ENCODE peak calls at places on chromosomes 16 and 17, in ten cellular contexts. L, J, C, D, O, Q, W, P, V and S are unnamed samples.

GRCh38 chr17:61381537-61381936 is 18.1 kb upstream of the TBX2 start:
- DNase-seq in D (no peak), W (no peak), O (no peak), J (no peak), P (no peak), V (no peak), L (no peak), C (no peak), Q (no peak), S (no peak)

GRCh38 chr17:1720856-1721386 is 3.6 kb upstream of the WDR81 start:
- DNase-seq in C (no peak), W (peak; percentile 60), L (peak; percentile 43), D (peak; percentile 95), Q (peak; percentile 78), J (peak; percentile 78), P (peak; percentile 57), V (peak; percentile 26), O (peak; percentile 57), S (no peak)

GRCh38 chr16:57565461-57565860 is 23.0 kb downstream of the ADGRG5 start:
- DNase-seq in D (no peak), V (no peak), L (no peak), J (no peak), C (no peak), W (no peak), O (no peak), P (no peak), Q (no peak), S (no peak)

GRCh38 chr16:89357055-89357454 is 133.3 kb downstream of the ANKRD11 start:
- DNase-seq in V (no peak), J (no peak), C (no peak), D (peak; percentile 83), L (peak; percentile 38), P (no peak), W (no peak), O (peak; percentile 63), Q (no peak), S (no peak)

GRCh38 chr17:8581002-8581658 is 49.4 kb downstream of the MYH10 start:
- DNase-seq in D (no peak), L (peak; percentile 41), O (no peak), V (no peak), C (no peak), Q (no peak), W (no peak), P (peak; percentile 13), J (no peak), S (no peak)

GRCh38 chr17:40016692-40017000 is 1.4 kb downstream of the CSF3 start:
- DNase-seq in Q (no peak), P (no peak), W (no peak), L (no peak), C (no peak), O (no peak), V (no peak), D (no peak), J (no peak), S (no peak)

GRCh38 chr16:81597079-81597658 is 152.6 kb downstream of the CMIP start:
- DNase-seq in V (no peak), J (no peak), Q (no peak), D (no peak), O (no peak), W (no peak), L (no peak), P (peak; percentile 55), C (no peak), S (no peak)

GRCh38 chr17:72125226-72125651 is 4.4 kb downstream of the SOX9 start:
- DNase-seq in C (no peak), Q (peak; percentile 60), L (peak; percentile 79), W (no peak), J (no peak), D (peak; percentile 69), V (no peak), P (peak; percentile 37), O (no peak), S (no peak)

GRCh38 chr16:87363771-87364476 is 19.7 kb downstream of the FBXO31 start:
- DNase-seq in V (no peak), C (peak; percentile 42), P (peak; percentile 84), O (no peak), D (no peak), L (peak; percentile 85), Q (peak; percentile 70), J (no peak), W (no peak), S (no peak)

GRCh38 chr16:46691720-46692119 is 2.3 kb downstream of the ORC6 start:
- DNase-seq in D (no peak), V (no peak), O (no peak), L (no peak), J (no peak), Q (peak; percentile 15), P (peak; percentile 63), C (no peak), W (no peak), S (no peak)

GRCh38 chr17:44308865-44309264 is 464 bp downstream of the RUNDC3A start:
- DNase-seq in D (no peak), L (peak; percentile 46), P (no peak), Q (no peak), V (no peak), W (no peak), J (no peak), O (no peak), C (no peak), S (no peak)

GRCh38 chr17:42653179-42654124 is 5.6 kb upstream of the TUBG2 start:
- DNase-seq in L (no peak), P (peak; percentile 71), V (peak; percentile 35), J (peak; percentile 61), W (peak; percentile 87), O (no peak), Q (peak; percentile 68), C (peak; percentile 49), D (peak; percentile 90), S (no peak)

GRCh38 chr17:75877752-75878173 is 618 bp downstream of the TRIM47 start:
- DNase-seq in P (peak; percentile 46), V (peak; percentile 79), W (peak; percentile 91), J (peak; percentile 47), O (peak; percentile 68), D (peak; percentile 95), C (peak; percentile 74), L (peak; percentile 84), Q (peak; percentile 90), S (no peak)

GRCh38 chr17:74815067-74815466 is 38.9 kb upstream of the NAT9 start:
- DNase-seq in P (no peak), V (no peak), D (no peak), L (no peak), J (no peak), O (no peak), C (no peak), Q (no peak), W (no peak), S (no peak)

GRCh38 chr17:63331301-63331700 is 114.8 kb downstream of the CYB561 start:
- DNase-seq in J (no peak), L (no peak), P (no peak), V (no peak), Q (no peak), O (no peak), D (no peak), C (no peak), W (no peak), S (no peak)

GRCh38 chr17:73155410-73156165 is 9.2 kb upstream of the SSTR2 start:
- DNase-seq in W (no peak), P (no peak), L (peak; percentile 100), Q (peak; percentile 89), J (no peak), O (no peak), C (no peak), V (no peak), D (peak; percentile 75), S (no peak)

GRCh38 chr17:43363181-43363925 is 35.4 kb upstream of the ARL4D start:
- DNase-seq in L (no peak), J (no peak), C (no peak), V (no peak), O (no peak), W (no peak), Q (no peak), P (no peak), D (peak; percentile 56), S (no peak)

GRCh38 chr16:73062640-73063283 is 14.8 kb upstream of the ZFHX3 start:
- DNase-seq in C (no peak), O (no peak), W (no peak), V (no peak), P (no peak), L (no peak), J (no peak), D (peak; percentile 88), Q (peak; percentile 75), S (peak; percentile 34)

GRCh38 chr17:828761-829160 is 46.6 kb downstream of the MRM3 start:
- DNase-seq in V (no peak), O (no peak), Q (no peak), C (no peak), W (peak; percentile 44), L (no peak), J (no peak), D (no peak), P (peak; percentile 38), S (no peak)

GRCh38 chr17:32551186-32551955 is 64.6 kb downstream of the CDK5R1 start:
- DNase-seq in L (no peak), O (no peak), D (peak; percentile 35), J (no peak), Q (no peak), C (no peak), W (peak; percentile 68), P (peak; percentile 38), V (peak; percentile 66), S (peak; percentile 35)

GRCh38 chr16:30046588-30046987 is 15.5 kb upstream of the TLCD3B start:
- DNase-seq in V (no peak), P (no peak), C (no peak), J (no peak), O (no peak), Q (no peak), D (no peak), L (no peak), W (no peak), S (no peak)

GRCh38 chr17:41333836-41334235 is 16.8 kb downstream of the KRT33A start:
- DNase-seq in L (no peak), C (peak; percentile 3), V (no peak), D (peak; percentile 42), W (no peak), P (no peak), O (no peak), Q (no peak), J (no peak), S (no peak)

GRCh38 chr16:27449434-27450188 is 47.6 kb downstream of the IL21R start:
- DNase-seq in O (peak; percentile 56), V (no peak), C (peak; percentile 16), P (no peak), Q (peak; percentile 42), D (no peak), L (no peak), J (no peak), W (no peak), S (peak; percentile 54)

GRCh38 chr17:45296003-45296832 is 20.6 kb downstream of the MAP3K14 start:
- DNase-seq in J (no peak), Q (no peak), W (peak; percentile 82), O (no peak), V (peak; percentile 50), L (peak; percentile 15), C (no peak), D (no peak), P (no peak), S (no peak)

GRCh38 chr17:17408236-17408794 is 68.5 kb upstream of the MED9 start:
- DNase-seq in O (no peak), C (peak; percentile 52), P (peak; percentile 83), J (no peak), D (no peak), W (peak; percentile 63), V (peak; percentile 67), Q (no peak), L (no peak), S (no peak)

GRCh38 chr17:32275060-32276042 is 9.7 kb downstream of the RHBDL3 start:
- DNase-seq in L (peak; percentile 94), C (no peak), J (no peak), V (peak; percentile 85), O (no peak), D (peak; percentile 95), W (peak; percentile 98), Q (peak; percentile 57), P (peak; percentile 61), S (no peak)

GRCh38 chr16:20192801-20193200 is 119.1 kb upstream of the GPR139 start:
- DNase-seq in V (no peak), Q (no peak), D (no peak), C (no peak), J (no peak), O (no peak), W (no peak), P (no peak), L (no peak), S (no peak)

GRCh38 chr17:49106366-49107210 is 26.0 kb upstream of the B4GALNT2 start:
- DNase-seq in V (peak; percentile 7), O (no peak), D (peak; percentile 74), P (peak; percentile 95), W (peak; percentile 60), J (no peak), C (peak; percentile 17), L (no peak), Q (no peak), S (no peak)